ENCODE peak calls at places on chromosomes 12 and 14, in eight cellular contexts. S, A, O, L, P, W, G and Z are unnamed samples.

GRCh38 chr14:103574707-103575285 is 12.0 kb downstream of the COA8 start:
- DNase-seq in S (no peak), A (no peak), O (no peak), L (no peak), P (no peak), W (no peak), G (no peak), Z (no peak)

GRCh38 chr12:5901416-5901815 is 43.6 kb downstream of the ANO2 start:
- DNase-seq in S (no peak), A (no peak), O (no peak), L (no peak), P (no peak), W (no peak), G (no peak), Z (no peak)

GRCh38 chr12:57027011-57027804 is 10.9 kb upstream of the TAC3 start:
- DNase-seq in S (no peak), A (no peak), O (no peak), L (no peak), P (no peak), W (no peak), G (no peak), Z (no peak)

GRCh38 chr14:51188566-51189185 is 51.4 kb upstream of the TMX1 start:
- DNase-seq in S (no peak), A (no peak), O (peak), L (no peak), P (no peak), W (peak), G (no peak), Z (peak)

GRCh38 chr12:128671528-128672042 is 152.2 kb downstream of the SLC15A4 start:
- DNase-seq in S (no peak), A (no peak), O (no peak), L (no peak), P (no peak), W (no peak), G (no peak), Z (no peak)

GRCh38 chr12:109557809-109558208 is 15.5 kb downstream of the MMAB start:
- DNase-seq in S (no peak), A (no peak), O (peak), L (no peak), P (no peak), W (no peak), G (no peak), Z (no peak)

GRCh38 chr14:90061849-90062794 is at the start of gene KCNK13:
- DNase-seq in S (no peak), A (no peak), O (no peak), L (peak), P (no peak), W (no peak), G (no peak), Z (peak)

GRCh38 chr12:31274520-31275300 is 51.2 kb downstream of the SINHCAF start:
- DNase-seq in S (no peak), A (no peak), O (no peak), L (no peak), P (no peak), W (no peak), G (no peak), Z (no peak)

GRCh38 chr12:6758511-6758910 is 5.6 kb upstream of the MLF2 start:
- DNase-seq in S (no peak), A (no peak), O (no peak), L (no peak), P (no peak), W (no peak), G (no peak), Z (no peak)

GRCh38 chr14:103339561-103339960 is 5.5 kb downstream of the EIF5 start:
- DNase-seq in S (no peak), A (no peak), O (no peak), L (no peak), P (no peak), W (no peak), G (no peak), Z (no peak)

GRCh38 chr12:64080319-64081008 is 141.6 kb downstream of the KICS2 start:
- DNase-seq in S (no peak), A (no peak), O (no peak), L (no peak), P (no peak), W (no peak), G (no peak), Z (no peak)

GRCh38 chr14:90759370-90760054 is 56.7 kb downstream of the TTC7B start:
- DNase-seq in S (no peak), A (no peak), O (no peak), L (no peak), P (no peak), W (no peak), G (no peak), Z (no peak)

GRCh38 chr14:36773136-36773540 is 111.5 kb downstream of the PAX9 start:
- DNase-seq in S (no peak), A (peak), O (peak), L (no peak), P (no peak), W (no peak), G (no peak), Z (peak)

GRCh38 chr12:2283910-2284309 is 231.1 kb downstream of the CACNA1C start:
- DNase-seq in S (no peak), A (no peak), O (peak), L (no peak), P (no peak), W (peak), G (no peak), Z (peak)

GRCh38 chr12:115840159-115840558 is 437.3 kb downstream of the MED13L start:
- DNase-seq in S (no peak), A (no peak), O (no peak), L (no peak), P (no peak), W (no peak), G (no peak), Z (no peak)

GRCh38 chr14:50099335-50099734 is 17.0 kb downstream of the VCPKMT start:
- DNase-seq in S (no peak), A (no peak), O (no peak), L (no peak), P (no peak), W (no peak), G (no peak), Z (no peak)

GRCh38 chr14:65962952-65963351 is 523.2 kb upstream of the CCDC196 start:
- DNase-seq in S (no peak), A (no peak), O (no peak), L (no peak), P (no peak), W (no peak), G (no peak), Z (no peak)